ENCODE peak calls at places on chromosomes 16 and 17, in four cellular contexts. V, C, R and K are unnamed samples.

GRCh38 chr16:70676571-70677498 is 9.0 kb downstream of the MTSS2 start:
- DNase-seq in C (no peak), V (peak), R (no peak), K (no peak)

GRCh38 chr17:34363183-34363661 is at the start of gene CCL1:
- DNase-seq in V (no peak), C (no peak), R (no peak), K (no peak)

GRCh38 chr17:610285-610684 is 104.4 kb downstream of the VPS53 start:
- DNase-seq in V (no peak), R (no peak), C (no peak), K (no peak)

GRCh38 chr17:51029568-51030463 is 90.9 kb downstream of the SPAG9 start:
- DNase-seq in C (peak), R (no peak), V (no peak), K (no peak)

GRCh38 chr17:350706-351435 is 1.7 kb downstream of the RPH3AL start:
- DNase-seq in V (peak), C (no peak), R (no peak), K (peak)

GRCh38 chr16:84357191-84357651 is 11.1 kb upstream of the ATP2C2 start:
- DNase-seq in R (peak), V (peak), C (peak), K (no peak)

GRCh38 chr17:289409-289808 is 63.2 kb downstream of the RPH3AL start:
- DNase-seq in V (no peak), R (no peak), C (no peak), K (no peak)

GRCh38 chr16:84970447-84971127 is 40.7 kb downstream of the ZDHHC7 start:
- DNase-seq in V (peak), R (peak), C (peak), K (peak)

GRCh38 chr17:57669671-57670529 is 75.2 kb downstream of the CCDC182 start:
- DNase-seq in R (no peak), C (no peak), V (no peak), K (no peak)

GRCh38 chr17:47719411-47720152 is 13.5 kb upstream of the TBX21 start:
- DNase-seq in R (peak), C (peak), V (no peak), K (peak)

GRCh38 chr17:2776589-2777241 is 19.5 kb upstream of the RAP1GAP2 start:
- DNase-seq in C (no peak), R (no peak), V (no peak), K (no peak)

GRCh38 chr17:50684612-50685333 is 22.9 kb downstream of the ANKRD40 start:
- DNase-seq in V (peak), C (no peak), R (no peak), K (no peak)

GRCh38 chr17:33013596-33014375 is 22.1 kb downstream of the SPACA3 start:
- DNase-seq in V (no peak), C (peak), R (no peak), K (no peak)

GRCh38 chr16:58755989-58756649 is 22.0 kb upstream of the GOT2 start:
- DNase-seq in R (peak), V (peak), C (peak), K (peak)

GRCh38 chr17:49898547-49899490 is 51.0 kb upstream of the TAC4 start:
- DNase-seq in V (no peak), C (no peak), R (no peak), K (no peak)

GRCh38 chr16:87324411-87325275 is 7.5 kb upstream of the C16orf95 start:
- DNase-seq in V (peak), C (peak), R (no peak), K (no peak)

GRCh38 chr16:87322833-87323726 is 5.9 kb upstream of the C16orf95 start:
- DNase-seq in R (no peak), V (peak), C (no peak), K (no peak)

GRCh38 chr16:87323727-87324410 is 6.7 kb upstream of the C16orf95 start:
- DNase-seq in V (peak), R (no peak), C (no peak), K (no peak)

GRCh38 chr16:87326151-87326571 is 9.0 kb upstream of the C16orf95 start:
- DNase-seq in R (no peak), V (peak), C (no peak), K (no peak)

DNA sequence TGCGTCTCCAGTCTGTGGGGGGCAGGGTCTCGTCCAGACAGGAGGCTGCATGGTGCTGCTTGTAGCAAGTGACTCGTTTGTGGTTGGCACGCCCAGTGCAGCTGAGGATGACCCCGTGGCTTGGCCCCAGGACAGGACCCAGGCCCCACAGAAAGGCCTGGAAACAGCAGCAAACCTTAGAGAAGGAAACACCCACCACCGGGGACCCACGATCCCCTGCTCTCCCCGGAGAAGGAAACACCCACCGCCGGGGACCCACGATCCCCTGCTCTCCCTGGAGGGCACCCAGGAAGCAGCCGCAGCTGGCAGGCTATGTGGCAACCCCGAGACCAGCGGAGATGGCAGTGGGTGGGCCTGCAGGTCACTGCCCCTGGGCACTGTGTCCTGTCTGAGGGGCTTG is 8.3 kb upstream of the C16orf95 start:
- DNase-seq in C (peak), V (peak), R (no peak), K (peak)
- TF ChIP-seq CTCF in C (no peak), V (no peak), R (no peak), K (no peak)

DNA sequence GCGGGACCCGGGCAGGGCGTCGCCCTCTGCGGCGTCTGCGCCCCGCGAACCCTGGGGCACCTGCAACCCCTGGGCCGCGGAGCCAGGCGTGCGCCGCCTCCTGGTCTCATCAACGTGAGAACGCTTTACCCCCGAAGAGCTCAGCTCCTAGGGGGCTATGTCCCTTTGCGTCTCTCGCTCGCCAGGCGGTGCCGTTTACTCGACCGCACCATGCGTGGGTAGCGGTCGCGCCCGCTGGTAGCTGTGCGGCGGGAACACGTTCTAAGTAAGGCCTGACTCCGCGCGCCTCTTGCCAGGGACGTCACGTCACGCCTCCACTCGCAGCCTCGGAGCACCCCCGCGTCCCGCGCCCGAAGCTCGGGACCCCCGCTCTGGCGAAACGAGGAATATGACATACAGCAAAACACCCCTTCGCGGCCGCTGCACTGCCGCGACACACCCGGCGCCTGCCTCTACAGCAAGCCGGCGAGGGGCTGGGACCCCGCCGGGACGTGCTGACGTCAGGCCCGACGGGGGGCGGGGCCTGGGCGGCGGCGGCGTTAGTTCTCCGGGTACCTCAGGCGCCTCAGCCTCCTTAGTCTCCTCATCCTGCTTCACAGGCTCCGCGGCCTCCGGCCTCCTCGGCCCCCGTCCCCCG is at the start of gene RAB11FIP3:
- DNase-seq in R (peak), V (peak), C (peak), K (peak)
- TF ChIP-seq CTCF in R (peak), V (no peak), C (peak), K (peak)

GRCh38 chr16:88653101-88653500 is 2.2 kb upstream of the CYBA start:
- DNase-seq in C (no peak), V (no peak), R (no peak), K (no peak)
- TF ChIP-seq CTCF in C (no peak), V (no peak), R (no peak), K (no peak)

GRCh38 chr17:76784926-76785325 is 47.0 kb downstream of the MFSD11 start:
- DNase-seq in R (no peak), V (no peak), C (no peak), K (no peak)

GRCh38 chr17:76783146-76783545 is 45.2 kb downstream of the MFSD11 start:
- DNase-seq in R (no peak), C (no peak), V (no peak), K (no peak)

DNA sequence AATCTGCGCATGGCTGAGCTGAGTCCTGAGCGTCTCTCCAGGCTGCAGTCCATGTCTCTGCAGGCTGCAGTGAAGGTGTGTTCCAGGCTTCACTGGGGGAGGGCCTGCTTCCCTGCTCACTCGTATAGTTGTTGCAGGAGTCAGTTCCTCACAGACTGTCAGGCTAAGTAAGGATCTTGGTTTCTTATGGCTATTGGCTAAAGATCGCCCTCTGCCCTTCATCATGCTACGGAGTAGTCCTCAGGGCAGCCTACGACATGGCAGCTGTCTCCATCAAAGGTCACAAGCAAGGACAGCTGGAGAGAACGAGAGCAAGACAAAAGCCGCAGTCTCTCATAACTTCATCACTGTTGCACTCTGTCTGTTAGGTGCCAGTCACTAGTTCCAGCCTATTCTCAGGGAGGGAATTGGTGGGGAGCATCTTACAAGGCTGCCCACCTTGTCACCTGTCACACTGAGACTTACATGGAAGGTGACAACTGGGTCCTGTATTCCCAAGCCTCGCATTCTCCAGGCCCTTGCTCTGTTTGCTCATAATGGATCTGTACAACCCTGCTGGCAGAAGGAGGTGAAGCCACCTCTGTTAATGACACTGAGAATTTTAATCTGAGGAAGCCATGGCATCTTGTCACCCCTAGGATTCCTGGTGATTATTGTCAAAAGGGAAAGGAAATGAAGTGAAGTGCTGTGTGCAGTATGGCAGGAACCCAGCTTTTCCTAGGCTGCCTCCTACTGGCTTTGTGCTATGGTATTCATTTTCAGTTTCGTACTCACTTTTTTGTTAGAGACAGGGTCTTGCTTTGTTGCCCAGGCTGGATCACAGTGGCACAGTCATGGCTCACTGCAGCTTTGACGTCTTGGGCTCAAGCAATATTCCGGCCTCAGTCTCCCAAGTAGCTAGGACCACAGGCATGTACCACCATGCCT is 43.4 kb downstream of the MFSD11 start:
- DNase-seq in R (no peak), C (no peak), V (no peak), K (no peak)
- TF ChIP-seq CTCF in R (peak), C (peak), V (no peak), K (no peak)

GRCh38 chr17:8905256-8905778 is 37.8 kb upstream of the PIK3R6 start:
- DNase-seq in V (no peak), C (no peak), R (no peak), K (no peak)
- TF ChIP-seq CTCF in V (no peak), C (no peak), R (no peak), K (no peak)

GRCh38 chr16:74226361-74226979 is 70.1 kb upstream of the PSMD7 start:
- DNase-seq in V (no peak), C (peak), R (no peak), K (peak)
- TF ChIP-seq CTCF in V (no peak), C (peak), R (peak), K (peak)

GRCh38 chr17:8155341-8156173 is 3.4 kb upstream of the PER1 start:
- DNase-seq in V (peak), R (no peak), C (no peak), K (no peak)
- TF ChIP-seq CTCF in V (no peak), R (no peak), C (no peak), K (no peak)

GRCh38 chr17:82729479-82730260 is 5.7 kb upstream of the FN3K start:
- DNase-seq in R (no peak), V (no peak), C (no peak), K (no peak)
- TF ChIP-seq CTCF in R (no peak), V (no peak), C (no peak), K (no peak)

GRCh38 chr16:67101683-67102082 is 8.1 kb upstream of the PHAF1 start:
- DNase-seq in V (no peak), R (no peak), C (peak), K (no peak)

GRCh38 chr16:67098599-67098998 is 11.1 kb upstream of the PHAF1 start:
- DNase-seq in R (no peak), C (no peak), V (no peak), K (no peak)

GRCh38 chr16:67104061-67104460 is 5.7 kb upstream of the PHAF1 start:
- DNase-seq in V (no peak), R (no peak), C (peak), K (no peak)

GRCh38 chr16:67101301-67101675 is 8.5 kb upstream of the PHAF1 start:
- DNase-seq in R (no peak), C (peak), V (no peak), K (no peak)

DNA sequence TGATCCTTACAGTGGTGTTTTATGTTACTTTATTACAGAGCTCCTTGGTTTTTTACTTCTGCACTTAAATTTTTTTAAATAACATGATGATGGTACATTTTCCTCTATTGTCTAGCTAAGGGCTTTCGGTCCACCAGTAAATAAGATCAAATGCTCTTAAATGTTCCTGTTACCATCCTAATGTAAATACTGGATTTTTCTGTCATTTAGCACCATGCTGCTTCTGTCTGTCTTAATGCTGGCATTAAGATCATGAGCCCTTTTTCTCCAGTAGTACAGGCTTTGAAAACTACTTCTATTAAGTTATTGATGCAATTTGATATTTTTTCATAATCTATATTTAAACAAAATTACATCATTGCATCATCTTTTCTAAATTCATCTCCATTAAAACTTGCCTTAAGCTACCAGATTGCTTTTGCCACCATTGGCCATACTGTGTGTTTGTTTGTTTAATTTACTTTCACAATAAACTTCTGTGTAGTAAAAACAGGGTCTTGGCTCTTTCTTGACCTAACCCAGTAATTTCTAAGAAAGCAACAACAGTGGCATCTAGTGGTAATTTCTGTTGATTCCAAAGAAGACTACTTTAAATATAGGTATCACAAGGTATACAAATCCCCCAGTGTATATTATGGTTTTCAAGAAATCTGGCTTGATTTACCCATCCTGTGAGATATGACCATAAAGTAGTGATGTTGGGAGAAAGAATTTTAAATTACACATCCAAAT is 9.0 kb upstream of the PHAF1 start:
- DNase-seq in R (no peak), C (peak), V (no peak), K (no peak)
- TF ChIP-seq CTCF in R (peak), C (peak), V (no peak), K (peak)

GRCh38 chr17:55549140-55549539 is 37.9 kb upstream of the SMIM36 start:
- DNase-seq in R (peak), V (no peak), C (no peak), K (peak)
- TF ChIP-seq CTCF in R (peak), V (peak), C (no peak), K (peak)